ENCODE peak calls at places on chromosomes 4 and X, in ten cellular contexts. M, R, P, W, O, V, J, H, S and G are unnamed samples.
A peak's percentile ranks its signal among the peaks of the same experiment; 100 is the strongest.

GRCh38 chr4:62288803-62289541 is 1088.8 kb downstream of the ADGRL3 start:
- DNase-seq in W (no peak), H (no peak), M (no peak), J (no peak), P (no peak), R (peak; percentile 26), O (no peak), V (no peak), S (no peak), G (no peak)

GRCh38 chrX:69133561-69134542 is 31.4 kb downstream of the PJA1 start:
- DNase-seq in M (no peak), H (no peak), S (no peak), W (no peak), O (no peak), V (no peak), P (peak; percentile 78), R (no peak), J (no peak), G (no peak)

GRCh38 chr4:98677799-98678198 is 19.4 kb upstream of the TSPAN5 start:
- DNase-seq in H (no peak), J (no peak), V (no peak), S (no peak), P (no peak), R (no peak), O (no peak), W (no peak), M (no peak), G (no peak)

GRCh38 chr4:4386296-4386735 is 586 bp upstream of the NSG1 start:
- DNase-seq in W (no peak), S (no peak), M (no peak), J (peak; percentile 49), P (peak; percentile 12), R (no peak), O (peak; percentile 38), H (peak; percentile 46), V (no peak), G (no peak)

GRCh38 chr4:42843694-42844093 is 48.8 kb upstream of the GRXCR1 start:
- DNase-seq in M (no peak), J (no peak), H (no peak), R (no peak), V (no peak), S (no peak), W (no peak), O (no peak), P (no peak), G (no peak)

GRCh38 chr4:76943129-76943620 is 6.4 kb upstream of the SEPTIN11 start:
- DNase-seq in S (no peak), M (no peak), V (no peak), J (no peak), H (no peak), W (no peak), O (no peak), P (no peak), R (peak; percentile 39), G (no peak)

GRCh38 chr4:177064116-177064515 is 245.6 kb upstream of the NEIL3 start:
- DNase-seq in M (no peak), H (no peak), J (no peak), P (no peak), S (no peak), O (no peak), W (no peak), R (no peak), V (no peak), G (no peak)

GRCh38 chr4:56655627-56656345 is 25.3 kb downstream of the HOPX start:
- DNase-seq in O (no peak), J (peak; percentile 11), M (no peak), H (peak; percentile 48), W (no peak), R (no peak), V (peak; percentile 64), P (no peak), S (peak; percentile 79), G (peak; percentile 22)

GRCh38 chr4:1410491-1411325 is 4.5 kb upstream of the NKX1-1 start:
- DNase-seq in P (no peak), M (no peak), H (peak; percentile 36), J (peak; percentile 37), S (no peak), R (peak; percentile 60), W (peak; percentile 33), V (no peak), O (peak; percentile 51), G (peak; percentile 59)

GRCh38 chr4:175109933-175110332 is 191.8 kb downstream of the ADAM29 start:
- DNase-seq in W (no peak), J (no peak), V (no peak), P (no peak), S (no peak), O (peak; percentile 59), H (no peak), M (no peak), R (peak; percentile 16), G (no peak)

GRCh38 chr4:15118281-15118680 is 116.0 kb downstream of the CPEB2 start:
- DNase-seq in V (no peak), S (no peak), O (no peak), W (no peak), M (no peak), R (no peak), J (no peak), H (no peak), P (peak; percentile 14), G (no peak)

GRCh38 chr4:113109106-113109740 is 59.8 kb downstream of the ANK2 start:
- DNase-seq in S (no peak), W (no peak), J (no peak), O (no peak), H (peak; percentile 57), P (no peak), R (no peak), M (no peak), V (no peak), G (no peak)

GRCh38 chr4:128916832-128917231 is 107.3 kb downstream of the JADE1 start:
- DNase-seq in M (peak; percentile 68), P (no peak), W (no peak), V (no peak), S (peak; percentile 77), H (peak; percentile 62), J (no peak), O (no peak), R (no peak), G (no peak)

GRCh38 chr4:39451423-39452023 is 7.2 kb downstream of the RPL9 start:
- DNase-seq in V (no peak), J (no peak), R (no peak), O (no peak), S (no peak), M (no peak), P (no peak), W (no peak), H (no peak), G (no peak)
- TF ChIP-seq POLR2A in V (no peak), J (no peak), R (no peak), O (no peak), S (no peak), M (no peak), P (no peak), W (no peak), H (no peak), G (peak; percentile 60)

DNA sequence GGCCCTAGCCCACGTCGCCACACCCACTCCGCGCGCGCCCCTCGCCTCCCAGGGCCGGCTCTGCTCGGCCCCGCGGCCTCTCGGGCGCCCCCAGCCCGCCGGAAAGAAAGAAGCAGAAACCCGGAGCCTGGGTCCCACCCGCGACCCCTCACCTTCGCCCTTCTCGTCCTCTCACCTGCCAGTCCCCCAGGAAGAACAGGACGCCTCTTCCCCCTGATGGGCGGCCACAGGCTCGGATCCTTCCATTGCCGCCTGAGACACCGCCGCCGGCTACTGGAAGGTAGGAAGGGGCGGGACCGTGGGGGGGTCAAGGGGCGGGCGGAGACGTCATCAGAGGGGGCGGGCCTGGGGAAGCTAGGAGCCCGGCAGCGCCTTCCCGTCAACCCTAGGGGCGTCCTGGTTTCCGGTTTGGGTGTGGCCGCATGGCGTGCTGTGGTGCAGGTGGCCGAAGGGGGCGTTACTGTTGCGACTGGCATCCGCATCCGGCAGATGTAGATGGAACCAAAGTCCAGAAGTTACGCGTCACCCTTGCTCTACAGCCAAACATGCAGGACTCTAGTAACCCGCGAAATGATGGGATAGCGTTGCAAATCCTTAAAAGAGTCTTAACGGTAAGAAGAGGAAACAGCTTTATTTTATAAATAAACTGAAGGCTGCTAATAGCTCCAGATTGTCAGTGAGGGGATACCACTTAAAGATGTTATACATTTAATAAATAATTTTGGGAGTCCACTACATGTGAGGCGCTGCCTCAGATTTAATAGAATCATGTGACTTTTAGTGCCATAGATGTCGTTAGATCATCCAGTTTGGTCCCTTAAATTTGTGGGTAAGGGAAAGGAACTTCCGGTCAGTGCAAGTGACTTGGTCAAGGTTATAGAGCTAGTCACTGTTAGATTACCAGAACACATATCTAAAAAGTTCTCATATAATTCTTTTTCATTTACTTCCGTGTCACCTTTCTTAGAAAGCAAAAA is at the start of gene UBA6:
- DNase-seq in P (peak; percentile 95), R (peak; percentile 97), V (peak; percentile 97), O (peak; percentile 98), H (peak; percentile 99), J (peak; percentile 94), S (peak; percentile 98), W (peak; percentile 98), M (peak; percentile 98), G (peak; percentile 81)
- TF ChIP-seq POLR2A in P (peak; percentile 25), R (peak; percentile 51), V (no peak), O (no peak), H (peak; percentile 85), J (peak; percentile 49), S (peak; percentile 21), W (no peak), M (peak; percentile 52), G (peak; percentile 87)

DNA sequence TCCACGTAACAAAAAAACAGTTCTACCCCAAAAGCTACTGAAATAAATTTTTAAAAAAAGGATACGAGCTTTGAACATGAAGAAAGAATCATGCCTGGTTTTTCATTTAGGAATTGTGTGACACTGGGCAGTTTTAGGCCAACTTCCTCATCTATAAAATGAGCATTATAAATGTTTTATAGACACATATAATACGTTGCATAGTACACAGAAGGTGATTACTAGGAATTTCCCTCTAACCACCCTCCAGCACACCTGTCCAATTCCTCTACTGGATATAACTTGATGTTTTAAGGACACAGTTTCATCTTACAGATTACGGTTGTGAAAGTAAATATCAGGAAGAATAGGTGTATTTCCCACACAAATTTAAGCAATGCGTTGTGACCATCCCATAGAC is 85.5 kb upstream of the IQCM start:
- DNase-seq in R (no peak), M (no peak), J (no peak), S (no peak), O (no peak), V (no peak), H (no peak), W (no peak), P (no peak), G (no peak)
- TF ChIP-seq POLR2A in R (no peak), M (no peak), J (no peak), S (no peak), O (no peak), V (no peak), H (no peak), W (no peak), P (no peak), G (no peak)

DNA sequence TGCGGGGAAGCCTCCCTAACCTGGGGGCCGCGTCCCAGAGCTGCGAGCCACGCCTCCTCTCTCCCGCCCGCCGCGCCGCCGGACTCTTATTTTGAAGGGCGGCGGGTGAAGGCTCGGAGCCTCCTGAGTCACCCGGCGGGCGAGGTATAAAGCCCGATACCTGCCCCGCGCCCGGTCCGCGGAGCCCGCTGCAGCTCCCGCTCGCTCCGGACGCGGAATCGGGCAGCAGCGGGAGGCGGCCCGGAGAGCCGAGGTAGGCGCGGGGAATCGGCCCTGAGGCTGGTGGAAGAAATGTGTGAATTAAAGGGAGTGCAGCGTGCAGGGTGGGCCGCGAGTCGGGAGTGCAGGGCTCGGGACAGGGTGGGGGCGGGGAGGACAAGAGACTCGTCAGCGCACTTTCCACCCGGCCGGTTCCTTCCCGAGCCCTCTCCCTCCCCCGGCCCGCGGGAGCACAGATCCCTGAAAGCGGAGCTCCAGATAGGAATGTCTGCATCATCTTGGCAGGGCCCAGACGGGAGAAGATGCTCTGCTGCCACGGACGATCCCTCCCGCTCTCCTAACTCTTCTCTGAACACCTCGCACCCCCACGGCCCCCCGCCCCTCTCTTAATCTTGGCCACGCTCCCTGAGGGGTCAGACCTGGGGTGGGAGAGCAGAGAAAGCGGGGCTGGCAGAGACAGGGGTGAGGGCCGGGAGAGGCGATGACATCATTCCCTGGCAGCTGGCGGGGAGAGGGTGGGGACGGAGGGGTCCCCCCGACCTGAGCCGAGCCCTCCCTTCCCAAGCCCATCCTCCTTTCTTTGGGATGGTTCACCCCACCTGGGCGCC is 177.9 kb downstream of the CBR4 start:
- DNase-seq in V (peak; percentile 89), J (peak; percentile 88), S (peak; percentile 90), R (peak; percentile 75), M (peak; percentile 80), O (peak; percentile 96), W (peak; percentile 88), H (peak; percentile 87), P (peak; percentile 77), G (peak; percentile 63)
- TF ChIP-seq POLR2A in V (peak; percentile 21), J (peak; percentile 97), S (peak; percentile 51), R (no peak), M (peak; percentile 71), O (peak; percentile 98), W (no peak), H (peak; percentile 89), P (peak; percentile 92), G (no peak)